ENCODE peak calls at places on chromosomes 4 and X, in six cellular contexts. One of them, this sample, is unnamed.

GRCh38 chrX:134718329-134719317 is 60.4 kb upstream of the PLAC1 start:
- DNase-seq in Calu3: peak; percentile 34
- DNase-seq in fibroblast of mammary gland: peak; percentile 96
- DNase-seq in HT1080: peak; percentile 95
- DNase-seq in HCEC 1CT: peak; percentile 94
- DNase-seq in MCF 10A: peak; percentile 91
- DNase-seq in this sample: peak; percentile 96

GRCh38 chr4:10198365-10198764 is 81.8 kb upstream of the WDR1 start:
- DNase-seq in HT1080: no peak
- DNase-seq in fibroblast of mammary gland: no peak
- DNase-seq in HCEC 1CT: no peak
- DNase-seq in MCF 10A: no peak
- DNase-seq in Calu3: no peak
- DNase-seq in this sample: no peak

GRCh38 chrX:74492720-74493201 is 71.5 kb downstream of the SLC16A2 start:
- DNase-seq in HT1080: peak; percentile 1
- DNase-seq in HCEC 1CT: no peak
- DNase-seq in Calu3: no peak
- DNase-seq in fibroblast of mammary gland: peak; percentile 1
- DNase-seq in MCF 10A: peak; percentile 3
- DNase-seq in this sample: no peak

GRCh38 chr4:165709973-165710526 is 163.0 kb upstream of the TLL1 start:
- DNase-seq in MCF 10A: no peak
- DNase-seq in fibroblast of mammary gland: no peak
- DNase-seq in HT1080: no peak
- DNase-seq in HCEC 1CT: no peak
- DNase-seq in Calu3: no peak
- DNase-seq in this sample: no peak

GRCh38 chr4:8402640-8403039 is 37.9 kb downstream of the ACOX3 start:
- DNase-seq in Calu3: no peak
- DNase-seq in MCF 10A: no peak
- DNase-seq in HT1080: no peak
- DNase-seq in fibroblast of mammary gland: no peak
- DNase-seq in HCEC 1CT: no peak
- DNase-seq in this sample: no peak

GRCh38 chr4:108030332-108030731 is 40.6 kb downstream of the HADH start:
- DNase-seq in Calu3: peak; percentile 13
- DNase-seq in fibroblast of mammary gland: peak; percentile 78
- DNase-seq in HCEC 1CT: peak; percentile 49
- DNase-seq in MCF 10A: peak; percentile 51
- DNase-seq in HT1080: peak; percentile 64
- DNase-seq in this sample: peak; percentile 59

GRCh38 chr4:82268050-82268825 is 105.6 kb downstream of the HNRNPD start:
- DNase-seq in fibroblast of mammary gland: peak; percentile 53
- DNase-seq in Calu3: peak; percentile 44
- DNase-seq in HT1080: peak; percentile 60
- DNase-seq in HCEC 1CT: peak; percentile 23
- DNase-seq in MCF 10A: peak; percentile 76
- DNase-seq in this sample: peak; percentile 48

GRCh38 chr4:131382839-131383238 is 1766.3 kb upstream of the PCDH10 start:
- DNase-seq in HT1080: no peak
- DNase-seq in HCEC 1CT: no peak
- DNase-seq in fibroblast of mammary gland: no peak
- DNase-seq in MCF 10A: no peak
- DNase-seq in Calu3: no peak
- DNase-seq in this sample: no peak

GRCh38 chr4:125991398-125991797 is 676.6 kb downstream of the FAT4 start:
- DNase-seq in HCEC 1CT: no peak
- DNase-seq in fibroblast of mammary gland: no peak
- DNase-seq in HT1080: no peak
- DNase-seq in MCF 10A: no peak
- DNase-seq in Calu3: no peak
- DNase-seq in this sample: peak; percentile 1

GRCh38 chr4:3112979-3113469 is 38.5 kb downstream of the HTT start:
- DNase-seq in HT1080: peak; percentile 61
- DNase-seq in fibroblast of mammary gland: peak; percentile 35
- DNase-seq in MCF 10A: no peak
- DNase-seq in HCEC 1CT: no peak
- DNase-seq in Calu3: no peak
- DNase-seq in this sample: no peak

GRCh38 chrX:81414630-81415029 is 212.7 kb downstream of the SH3BGRL start:
- DNase-seq in HCEC 1CT: no peak
- DNase-seq in fibroblast of mammary gland: peak; percentile 1
- DNase-seq in Calu3: no peak
- DNase-seq in MCF 10A: no peak
- DNase-seq in HT1080: no peak
- DNase-seq in this sample: no peak

GRCh38 chr4:37892641-37893040 is 1.8 kb downstream of the TBC1D1 start:
- DNase-seq in fibroblast of mammary gland: no peak
- DNase-seq in HT1080: no peak
- DNase-seq in Calu3: no peak
- DNase-seq in MCF 10A: no peak
- DNase-seq in HCEC 1CT: no peak
- DNase-seq in this sample: no peak

GRCh38 chrX:120457766-120458180 is 11.3 kb downstream of the LAMP2 start:
- DNase-seq in HCEC 1CT: peak; percentile 79
- DNase-seq in HT1080: peak; percentile 83
- DNase-seq in MCF 10A: peak; percentile 91
- DNase-seq in Calu3: no peak
- DNase-seq in fibroblast of mammary gland: peak; percentile 92
- DNase-seq in this sample: peak; percentile 81

GRCh38 chr4:146465628-146466027 is 56.1 kb downstream of the SLC10A7 start:
- DNase-seq in HCEC 1CT: no peak
- DNase-seq in MCF 10A: no peak
- DNase-seq in Calu3: no peak
- DNase-seq in HT1080: no peak
- DNase-seq in fibroblast of mammary gland: no peak
- DNase-seq in this sample: no peak